ENCODE peak calls at places on chromosomes 16 and 17, in ten cellular contexts. K, J, C, W, B, H, G, D, Y and U are unnamed samples.

GRCh38 chr17:12519956-12520594 is 145.6 kb upstream of the MYOCD start:
- DNase-seq in G (no peak), K (peak; percentile 2), B (peak; percentile 79), D (no peak), H (no peak), W (no peak), C (no peak), Y (no peak), J (no peak), U (no peak)

GRCh38 chr17:59963738-59964454 is 644 bp downstream of the RNFT1 start:
- DNase-seq in Y (peak; percentile 4), B (no peak), D (peak; percentile 53), G (no peak), K (peak; percentile 45), J (peak; percentile 42), H (peak; percentile 26), C (peak; percentile 33), W (no peak), U (no peak)

GRCh38 chr17:61784510-61784909 is 78.8 kb downstream of the BRIP1 start:
- DNase-seq in H (no peak), J (no peak), Y (no peak), K (no peak), G (no peak), W (no peak), C (no peak), B (no peak), D (no peak), U (no peak)

GRCh38 chr16:49912688-49913087 is 56.8 kb upstream of the ZNF423 start:
- DNase-seq in G (no peak), J (no peak), C (no peak), K (no peak), W (no peak), B (no peak), Y (no peak), H (no peak), D (no peak), U (no peak)

GRCh38 chr16:46961373-46962353 is 11.8 kb downstream of the DNAJA2 start:
- DNase-seq in H (no peak), G (no peak), W (no peak), J (no peak), Y (no peak), K (no peak), B (no peak), C (no peak), D (no peak), U (no peak)

GRCh38 chr17:42819939-42820535 is 4.0 kb downstream of the BECN1 start:
- DNase-seq in Y (peak; percentile 83), B (no peak), G (peak; percentile 65), K (peak; percentile 77), W (peak; percentile 21), D (peak; percentile 44), C (no peak), H (no peak), J (no peak), U (peak; percentile 43)

GRCh38 chr16:75965504-75966374 is 239.4 kb upstream of the CPHXL start:
- DNase-seq in H (no peak), K (peak; percentile 15), G (no peak), D (no peak), B (no peak), J (no peak), C (no peak), Y (no peak), W (no peak), U (no peak)

GRCh38 chr17:51435171-51435552 is 174.8 kb downstream of the UTP18 start:
- DNase-seq in D (no peak), B (no peak), G (no peak), C (no peak), H (no peak), Y (no peak), W (no peak), J (no peak), K (no peak), U (no peak)

GRCh38 chr17:42548070-42548837 is 4.5 kb upstream of the HSD17B1 start:
- DNase-seq in H (peak; percentile 60), G (peak; percentile 52), K (peak; percentile 68), W (no peak), B (no peak), D (no peak), C (no peak), Y (peak; percentile 98), J (no peak), U (peak; percentile 81)

GRCh38 chr16:11390573-11391495 is 45.6 kb downstream of the RMI2 start:
- DNase-seq in B (no peak), C (no peak), J (no peak), H (no peak), Y (no peak), K (no peak), G (no peak), D (no peak), W (no peak), U (no peak)

GRCh38 chr16:81431554-81432353 is 12.9 kb upstream of the CMIP start:
- DNase-seq in B (peak; percentile 21), D (peak; percentile 39), K (no peak), H (no peak), J (peak; percentile 49), W (no peak), C (no peak), Y (no peak), G (no peak), U (no peak)

GRCh38 chr17:81102352-81102751 is 63.0 kb upstream of the PVALEF start:
- DNase-seq in Y (no peak), B (no peak), K (no peak), D (no peak), H (no peak), J (no peak), C (no peak), W (no peak), G (no peak), U (no peak)

GRCh38 chr17:7688808-7689316 is 585 bp downstream of the WRAP53 start:
- DNase-seq in H (no peak), Y (no peak), G (no peak), D (no peak), K (no peak), B (no peak), W (no peak), C (no peak), J (no peak), U (no peak)

GRCh38 chr16:69711115-69711740 is 15.1 kb downstream of the NQO1 start:
- DNase-seq in H (peak; percentile 73), G (no peak), Y (peak; percentile 75), D (no peak), C (peak; percentile 55), K (peak; percentile 100), B (no peak), J (no peak), W (peak; percentile 72), U (no peak)

GRCh38 chr16:81293909-81294802 is 20.6 kb upstream of the GAN start:
- DNase-seq in W (no peak), B (no peak), Y (no peak), D (no peak), K (peak; percentile 37), H (no peak), G (no peak), C (no peak), J (no peak), U (no peak)

GRCh38 chr16:10954903-10955302 is 10.5 kb downstream of the CLEC16A start:
- DNase-seq in Y (no peak), D (peak; percentile 19), G (no peak), W (no peak), H (no peak), K (no peak), B (no peak), J (no peak), C (no peak), U (no peak)

GRCh38 chr17:77140166-77140877 is 447 bp upstream of the SEC14L1 start:
- DNase-seq in J (peak; percentile 97), D (peak; percentile 99), K (peak; percentile 97), H (peak; percentile 98), G (peak; percentile 99), C (peak; percentile 99), B (no peak), Y (peak; percentile 99), W (peak; percentile 96), U (peak; percentile 100)
- TF ChIP-seq CTCF in J (peak; percentile 52), D (peak; percentile 27), K (no peak), H (no peak), G (peak; percentile 17), C (peak; percentile 17), B (peak; percentile 9), Y (no peak), W (no peak), U (no peak)

GRCh38 chr17:36545465-36546417 is 1.0 kb downstream of the GGNBP2 start:
- DNase-seq in H (peak; percentile 75), B (peak; percentile 84), J (peak; percentile 90), K (peak; percentile 96), C (peak; percentile 97), D (peak; percentile 97), Y (peak; percentile 100), W (peak; percentile 93), G (peak; percentile 97), U (peak; percentile 94)
- TF ChIP-seq CTCF in H (no peak), B (no peak), J (peak; percentile 44), K (no peak), C (peak; percentile 9), D (no peak), Y (peak; percentile 31), W (no peak), G (peak; percentile 14), U (no peak)

DNA sequence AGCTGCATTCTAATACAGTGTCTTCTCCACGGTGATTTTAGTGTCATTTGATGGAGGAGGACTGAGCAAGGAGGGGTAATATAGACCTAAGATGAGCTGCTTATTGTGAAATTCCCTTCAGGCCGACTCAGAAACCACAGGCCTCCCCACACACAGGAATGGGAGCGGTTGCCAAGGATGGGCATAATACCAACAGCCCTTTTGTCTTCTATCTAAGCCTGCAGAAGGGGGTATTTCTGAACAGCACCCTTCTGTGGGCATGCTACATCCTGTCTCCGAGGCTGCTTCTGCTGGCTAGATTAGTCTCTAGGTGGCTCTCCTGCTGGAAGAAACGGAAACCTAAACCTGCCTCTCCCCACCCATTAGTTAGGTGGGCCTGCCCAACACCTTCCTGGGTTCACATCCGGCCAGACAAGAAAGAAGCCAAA is 72.9 kb downstream of the CCDC182 start:
- DNase-seq in Y (no peak), W (no peak), C (no peak), H (no peak), B (peak; percentile 47), K (peak; percentile 79), G (no peak), J (no peak), D (no peak), U (no peak)
- TF ChIP-seq CTCF in Y (no peak), W (no peak), C (no peak), H (no peak), B (no peak), K (peak; percentile 1), G (no peak), J (no peak), D (no peak), U (peak; percentile 12)

DNA sequence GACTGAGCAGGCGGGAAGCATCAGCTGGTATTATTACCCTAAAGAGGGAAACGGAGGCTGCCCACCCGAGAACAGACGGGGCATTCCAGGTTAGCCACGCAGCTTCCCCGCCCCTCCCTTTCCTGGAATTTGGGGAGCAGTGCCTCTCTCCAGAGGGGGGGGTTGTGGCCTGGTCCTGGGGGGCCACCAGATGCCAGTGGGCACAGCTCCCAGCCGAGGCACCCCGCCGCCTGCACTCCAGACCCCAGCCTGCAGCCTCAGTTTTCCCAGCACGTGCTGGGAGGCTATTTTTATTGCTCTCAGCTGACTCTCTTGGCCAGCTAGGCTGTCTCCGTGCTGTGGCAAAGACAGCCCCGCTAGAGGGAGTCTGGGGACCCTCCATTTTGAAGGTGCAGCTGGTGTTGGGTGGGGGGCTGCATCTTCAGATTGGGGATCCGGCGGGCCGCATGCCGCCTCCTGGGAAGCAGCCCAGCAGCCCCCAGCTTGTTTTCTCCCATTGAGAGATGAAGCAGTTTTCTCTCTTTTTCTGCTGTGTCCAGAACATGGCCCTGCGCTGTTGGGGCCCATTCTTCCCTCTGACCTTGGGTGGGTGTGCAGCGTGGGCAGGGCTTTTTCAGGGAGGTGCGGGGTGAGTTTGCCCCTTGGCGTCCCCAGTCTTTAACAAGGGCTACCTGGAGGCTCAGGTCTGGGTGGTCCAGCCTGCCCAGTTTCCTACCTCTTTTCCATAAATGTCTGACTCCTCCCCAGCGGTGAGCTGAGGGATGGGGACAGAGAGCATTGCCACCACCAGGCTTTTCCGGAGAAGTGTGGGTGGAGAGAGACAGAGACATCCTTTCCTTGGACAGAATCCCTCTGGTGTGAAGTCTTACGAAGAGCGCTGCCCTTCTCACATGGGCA is 62.5 kb upstream of the GSE1 start:
- DNase-seq in J (no peak), C (no peak), D (no peak), B (no peak), K (no peak), Y (no peak), W (no peak), G (no peak), H (no peak), U (no peak)
- TF ChIP-seq CTCF in J (no peak), C (no peak), D (peak; percentile 55), B (peak; percentile 10), K (no peak), Y (no peak), W (no peak), G (no peak), H (no peak), U (no peak)